ENCODE peak calls at places on chromosomes 7 and 10, in nine cellular contexts. X is H9, K is T follicular helper cell, S is endothelial cell, A is kidney tubule cell, W is retina, Q is H7, O is globus pallidus, D is HFFc6. V is an unnamed sample.

GRCh38 chr10:74208081-74208480 is 57.1 kb downstream of the ADK start:
- DNase-seq in W (no peak), X (peak), O (no peak), A (no peak), Q (peak), D (no peak), K (no peak), S (no peak), V (no peak)

GRCh38 chr7:48295572-48295971 is 124.3 kb downstream of the ABCA13 start:
- DNase-seq in K (no peak), D (no peak), S (no peak), Q (no peak), W (no peak), O (no peak), A (no peak), X (no peak), V (no peak)

GRCh38 chr7:2012981-2013380 is 219.8 kb downstream of the MAD1L1 start:
- DNase-seq in Q (peak), X (no peak), K (no peak), W (peak), O (peak), S (no peak), A (peak), D (peak), V (peak)

GRCh38 chr10:24465899-24466615 is 257.1 kb downstream of the KIAA1217 start:
- DNase-seq in X (no peak), W (no peak), D (peak), A (peak), K (no peak), O (no peak), Q (no peak), S (no peak), V (peak)

GRCh38 chr7:102888561-102889233 is 24.1 kb upstream of the LRRC17 start:
- DNase-seq in O (no peak), K (no peak), W (no peak), Q (no peak), X (no peak), A (no peak), D (peak), S (no peak), V (no peak)

GRCh38 chr7:100353685-100354330 is 4.1 kb upstream of the PILRB start:
- DNase-seq in K (no peak), O (no peak), A (no peak), W (no peak), D (no peak), X (peak), Q (no peak), S (no peak), V (no peak)

GRCh38 chr10:128922172-128922571 is 544.9 kb upstream of the MGMT start:
- DNase-seq in W (no peak), X (no peak), O (no peak), A (no peak), D (no peak), Q (no peak), S (no peak), K (no peak), V (no peak)

GRCh38 chr10:117609095-117609821 is 66.7 kb downstream of the EMX2 start:
- DNase-seq in X (no peak), Q (no peak), S (no peak), A (peak), O (peak), W (no peak), D (peak), K (no peak), V (no peak)

GRCh38 chr7:13181221-13181620 is 493.8 kb downstream of the ARL4A start:
- DNase-seq in K (no peak), Q (no peak), A (peak), X (no peak), S (no peak), D (no peak), O (peak), W (peak), V (no peak)

GRCh38 chr10:96671207-96671890 is 49.0 kb downstream of the PIK3AP1 start:
- DNase-seq in Q (no peak), S (no peak), K (no peak), A (no peak), X (no peak), O (no peak), W (no peak), D (no peak), V (no peak)

GRCh38 chr10:5575482-5576153 is 50.9 kb downstream of the CALML3 start:
- DNase-seq in W (no peak), O (no peak), X (no peak), S (no peak), Q (no peak), A (no peak), D (peak), K (no peak), V (peak)

V was measured in AG08396.